ENCODE peak calls at places on chromosomes 5 and 9, in five cellular contexts. W is ACHN, Q is Peyer's patch, L is HT1080, U is renal cortical epithelial cell. T is an unnamed sample.

GRCh38 chr9:127163409-127163808 is 41.0 kb upstream of the ANGPTL2 start:
- DNase-seq in U (peak), L (peak), Q (no peak), W (peak), T (peak)

GRCh38 chr5:95044096-95044495 is 240.8 kb downstream of the MCTP1 start:
- DNase-seq in Q (no peak), L (no peak), W (no peak), U (no peak), T (no peak)

GRCh38 chr5:6220346-6221088 is 157.8 kb downstream of the MED10 start:
- DNase-seq in L (peak), U (no peak), Q (no peak), W (no peak), T (no peak)

GRCh38 chr9:108045851-108046250 is 556.3 kb upstream of the KLF4 start:
- DNase-seq in Q (no peak), U (no peak), L (no peak), W (no peak), T (no peak)

GRCh38 chr5:96790851-96791513 is 16.8 kb downstream of the ERAP1 start:
- DNase-seq in U (peak), Q (no peak), L (peak), W (peak), T (peak)

GRCh38 chr5:71014186-71014585 is 11.0 kb downstream of the NAIP start:
- DNase-seq in U (no peak), Q (no peak), L (peak), W (no peak), T (no peak)

GRCh38 chr9:114899461-114899860 is 30.9 kb downstream of the TNFSF8 start:
- DNase-seq in U (peak), L (no peak), W (no peak), Q (no peak), T (no peak)

GRCh38 chr9:73565833-73566465 is 414.3 kb downstream of the ANXA1 start:
- DNase-seq in L (peak), W (peak), U (peak), Q (no peak), T (peak)

GRCh38 chr5:135102716-135103696 is 69.0 kb upstream of the PITX1 start:
- DNase-seq in L (no peak), W (no peak), U (no peak), Q (peak), T (no peak)

GRCh38 chr5:74446673-74447337 is 193.7 kb downstream of the ENC1 start:
- DNase-seq in U (no peak), Q (no peak), W (no peak), L (no peak), T (no peak)

GRCh38 chr5:73519531-73520283 is 21.5 kb downstream of the BTF3 start:
- DNase-seq in U (peak), L (peak), W (peak), Q (peak), T (peak)

GRCh38 chr9:69109152-69109551 is 64.9 kb upstream of the TJP2 start:
- DNase-seq in W (no peak), Q (no peak), L (no peak), U (no peak), T (peak)

GRCh38 chr5:73749485-73750270 is 123.7 kb downstream of the ARHGEF28 start:
- DNase-seq in Q (no peak), L (no peak), W (no peak), U (no peak), T (no peak)

GRCh38 chr5:154771383-154771901 is 16.3 kb downstream of the LARP1 start:
- DNase-seq in L (peak), W (peak), U (peak), Q (no peak), T (no peak)

GRCh38 chr9:123399803-123400378 is 43.9 kb downstream of the CRB2 start:
- DNase-seq in U (no peak), Q (no peak), W (peak), L (no peak), T (no peak)

GRCh38 chr5:10695759-10696543 is 65.1 kb downstream of the DAP start:
- DNase-seq in L (peak), W (no peak), U (no peak), Q (no peak), T (no peak)

GRCh38 chr9:24582363-24583126 is 36.8 kb upstream of the IZUMO3 start:
- DNase-seq in W (no peak), Q (no peak), U (no peak), L (no peak), T (peak)

GRCh38 chr5:62340392-62340791 is 34.4 kb downstream of the KIF2A start:
- DNase-seq in L (no peak), Q (no peak), U (no peak), W (peak), T (peak)

GRCh38 chr5:10691826-10692785 is 68.9 kb downstream of the DAP start:
- DNase-seq in Q (no peak), L (no peak), W (peak), U (peak), T (no peak)

GRCh38 chr9:96394832-96395496 is 11.5 kb upstream of the SLC35D2 start:
- DNase-seq in Q (no peak), U (no peak), W (no peak), L (no peak), T (no peak)

GRCh38 chr9:132973166-132973565 is 5.3 kb upstream of the GFI1B start:
- DNase-seq in L (no peak), Q (no peak), W (no peak), U (no peak), T (no peak)

GRCh38 chr9:16561121-16561520 is 309.3 kb downstream of the BNC2 start:
- DNase-seq in W (no peak), Q (no peak), L (peak), U (no peak), T (no peak)

GRCh38 chr5:174990909-174991308 is 266.5 kb downstream of the MSX2 start:
- DNase-seq in L (no peak), Q (no peak), U (no peak), W (no peak), T (no peak)

GRCh38 chr9:101848485-101848919 is 110.1 kb upstream of the GRIN3A start:
- DNase-seq in W (no peak), Q (no peak), U (peak), L (peak), T (no peak)

GRCh38 chr5:166716856-166717492 is 1574.5 kb upstream of the WWC1 start:
- DNase-seq in W (no peak), U (peak), Q (no peak), L (no peak), T (no peak)

GRCh38 chr9:76414656-76415055 is 20.4 kb upstream of the RFK start:
- DNase-seq in Q (no peak), L (peak), W (no peak), U (peak), T (peak)

GRCh38 chr9:69946800-69947437 is 96.7 kb upstream of the MAMDC2 start:
- DNase-seq in L (peak), Q (no peak), U (peak), W (peak), T (peak)

GRCh38 chr9:27572566-27572917 is 739 bp downstream of the C9orf72 start:
- DNase-seq in W (peak), Q (peak), L (peak), U (peak), T (peak)

GRCh38 chr9:35313911-35314310 is 152.1 kb downstream of the UNC13B start:
- DNase-seq in W (no peak), Q (no peak), U (peak), L (peak), T (peak)

GRCh38 chr9:18786196-18786595 is 246.8 kb downstream of the SAXO1 start:
- DNase-seq in U (no peak), Q (no peak), W (no peak), L (no peak), T (no peak)

GRCh38 chr5:116764941-116765340 is 190.3 kb upstream of the SEMA6A start:
- DNase-seq in Q (no peak), U (no peak), L (no peak), W (no peak), T (peak)

GRCh38 chr5:160188151-160188967 is 40.9 kb upstream of the FABP6 start:
- DNase-seq in L (no peak), U (peak), W (peak), Q (peak), T (peak)

GRCh38 chr5:170430256-170430655 is 41.1 kb upstream of the KCNMB1 start:
- DNase-seq in W (no peak), Q (no peak), U (no peak), L (no peak), T (no peak)

GRCh38 chr5:65801332-65801731 is 79.3 kb downstream of the NLN start:
- DNase-seq in L (peak), Q (no peak), U (no peak), W (no peak), T (no peak)

GRCh38 chr5:132074091-132074771 is 642 bp downstream of the CSF2 start:
- DNase-seq in L (no peak), W (no peak), U (no peak), Q (no peak), T (peak)

GRCh38 chr5:91535508-91535907 is 152.4 kb upstream of the ARRDC3 start:
- DNase-seq in L (no peak), U (no peak), W (no peak), Q (no peak), T (no peak)

GRCh38 chr5:144313147-144313726 is 142.6 kb downstream of the KCTD16 start:
- DNase-seq in L (no peak), W (no peak), Q (no peak), U (no peak), T (no peak)

GRCh38 chr9:73046769-73047168 is 93.9 kb upstream of the ALDH1A1 start:
- DNase-seq in Q (no peak), L (no peak), U (no peak), W (no peak), T (no peak)